ENCODE peak calls at places on chromosomes 6 and 20, in ten cellular contexts. B, U, T, F, C, L, D, I, M and S are unnamed samples.
A peak's percentile ranks its signal among the peaks of the same experiment; 100 is the strongest.

GRCh38 chr20:62555642-62556420 is 80.0 kb upstream of the GATA5 start:
- DNase-seq in U (no peak), D (no peak), L (no peak), C (no peak), M (no peak), B (no peak), T (no peak), I (no peak), F (no peak), S (no peak)

GRCh38 chr6:43373252-43373875 is 3.9 kb upstream of the ZNF318 start:
- DNase-seq in I (no peak), D (no peak), U (no peak), F (no peak), C (no peak), B (no peak), M (no peak), T (no peak), L (no peak), S (no peak)

GRCh38 chr20:59806578-59806975 is 126.9 kb downstream of the SYCP2 start:
- DNase-seq in M (no peak), C (no peak), L (no peak), B (no peak), F (no peak), U (no peak), T (no peak), I (no peak), D (no peak), S (no peak)

GRCh38 chr20:38196592-38196991 is 31.5 kb upstream of the TGM2 start:
- DNase-seq in F (peak; percentile 87), T (no peak), D (no peak), U (no peak), L (peak; percentile 64), I (peak; percentile 97), B (peak; percentile 49), C (peak; percentile 93), M (no peak), S (no peak)

GRCh38 chr20:59159091-59159821 is 4.4 kb upstream of the ZNF831 start:
- DNase-seq in I (no peak), B (no peak), T (no peak), D (no peak), U (peak; percentile 85), L (peak; percentile 65), F (no peak), M (no peak), C (no peak), S (peak; percentile 85)

GRCh38 chr20:22801528-22801927 is 217.2 kb upstream of the FOXA2 start:
- DNase-seq in C (peak; percentile 34), T (peak; percentile 6), F (no peak), D (no peak), M (no peak), B (no peak), L (no peak), U (no peak), I (no peak), S (no peak)

GRCh38 chr6:75349262-75349984 is 64.8 kb upstream of the TMEM30A start:
- DNase-seq in M (no peak), I (peak; percentile 59), T (peak; percentile 12), C (peak; percentile 21), D (no peak), B (peak; percentile 40), U (peak; percentile 0), F (peak; percentile 36), L (peak; percentile 55), S (no peak)

GRCh38 chr6:30720738-30721197 is 616 bp downstream of the TUBB start:
- DNase-seq in I (peak; percentile 62), F (peak; percentile 41), L (peak; percentile 90), M (peak; percentile 78), T (no peak), D (peak; percentile 46), U (no peak), C (peak; percentile 45), B (peak; percentile 76), S (no peak)

GRCh38 chr6:10418361-10418861 is 3.5 kb upstream of the TFAP2A start:
- DNase-seq in D (peak; percentile 55), U (no peak), T (no peak), B (no peak), M (no peak), C (no peak), F (no peak), I (no peak), L (no peak), S (no peak)

GRCh38 chr6:10419749-10420545 is 5.1 kb upstream of the TFAP2A start:
- DNase-seq in B (no peak), M (no peak), L (no peak), F (no peak), C (no peak), U (no peak), D (peak; percentile 87), T (no peak), I (no peak), S (no peak)

GRCh38 chr6:10420546-10421507 is 6.0 kb upstream of the TFAP2A start:
- DNase-seq in F (no peak), D (no peak), T (no peak), M (no peak), L (no peak), U (no peak), C (no peak), B (no peak), I (no peak), S (no peak)

GRCh38 chr6:10417681-10418104 is 2.8 kb upstream of the TFAP2A start:
- DNase-seq in U (no peak), D (peak; percentile 70), B (no peak), T (no peak), C (no peak), I (no peak), M (no peak), L (no peak), F (no peak), S (no peak)

DNA sequence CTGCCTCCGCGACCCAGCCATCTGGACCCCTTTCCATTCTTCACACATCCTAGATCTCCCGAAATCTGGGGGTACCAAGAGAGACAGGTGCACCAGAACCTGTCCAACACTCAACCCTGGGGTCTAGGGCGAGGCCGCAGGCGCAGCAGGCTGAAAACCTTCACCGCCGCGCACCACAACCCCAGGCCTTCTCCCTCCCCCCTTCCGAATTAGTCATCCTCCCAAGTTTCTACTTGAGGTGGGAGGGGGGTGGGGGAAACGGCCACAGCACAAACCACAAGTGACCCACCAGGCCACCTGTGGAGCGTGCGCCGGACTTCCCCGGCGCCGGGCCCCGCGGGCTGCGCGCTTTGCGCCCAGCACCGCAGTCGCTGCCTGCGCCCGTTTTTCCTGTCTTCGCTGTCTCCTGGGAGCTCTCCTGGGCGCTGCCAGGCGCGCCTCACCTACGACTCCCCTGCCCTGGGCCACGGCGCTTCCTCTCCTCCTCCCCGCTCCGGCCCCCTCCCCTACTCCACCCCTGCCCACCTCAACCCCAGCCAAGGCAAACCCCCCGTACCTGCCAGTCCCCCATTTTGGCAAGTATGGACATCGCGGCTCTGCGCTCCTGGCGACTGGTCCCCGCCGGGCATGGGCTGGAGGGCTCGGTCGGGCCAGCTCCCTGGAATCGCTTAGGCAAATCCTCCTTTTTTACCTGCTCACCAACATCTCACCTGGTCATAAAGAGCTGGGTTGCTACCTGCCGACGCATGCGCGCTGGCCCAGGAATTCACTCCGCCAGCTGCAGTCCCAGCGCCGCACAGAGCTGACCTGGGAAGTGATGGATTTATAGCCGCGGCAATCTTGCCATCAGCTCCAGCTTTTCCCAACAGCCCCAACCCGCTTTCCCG is 4.2 kb upstream of the TFAP2A start:
- DNase-seq in T (no peak), L (peak; percentile 60), I (no peak), C (no peak), D (peak; percentile 95), B (no peak), M (no peak), F (peak; percentile 17), U (no peak), S (no peak)
- H3K4me3 ChIP-seq in T (no peak overlapping the region), L (no peak overlapping the region), I (peak overlapping the region; percentile 4), C (no peak overlapping the region), D (peak overlapping the region; percentile 96), B (no peak overlapping the region), M (no peak overlapping the region), F (no peak overlapping the region), U (no peak overlapping the region), S (no peak overlapping the region)

GRCh38 chr6:169254456-169255316 is 1.0 kb upstream of the THBS2 start:
- DNase-seq in M (no peak), F (no peak), T (no peak), B (no peak), D (no peak), U (no peak), I (no peak), C (no peak), L (no peak), S (no peak)
- H3K4me3 ChIP-seq in M (no peak overlapping the region), F (no peak overlapping the region), T (no peak overlapping the region), B (no peak overlapping the region), D (no peak overlapping the region), U (no peak overlapping the region), I (no peak overlapping the region), C (no peak overlapping the region), L (no peak overlapping the region), S (no peak overlapping the region)

GRCh38 chr20:1949306-1949705 is 44.6 kb downstream of the PDYN start:
- DNase-seq in U (no peak), D (no peak), C (peak; percentile 20), B (no peak), I (no peak), F (no peak), L (no peak), T (no peak), M (no peak), S (no peak)

GRCh38 chr20:1946442-1946761 is 47.5 kb downstream of the PDYN start:
- DNase-seq in L (no peak), B (no peak), M (no peak), D (no peak), U (no peak), C (no peak), I (no peak), F (no peak), T (no peak), S (no peak)

GRCh38 chr20:1946762-1947534 is 46.9 kb downstream of the PDYN start:
- DNase-seq in M (no peak), C (peak; percentile 39), L (peak; percentile 63), T (no peak), D (no peak), B (peak; percentile 52), I (peak; percentile 67), F (peak; percentile 19), U (no peak), S (no peak)

GRCh38 chr20:1945660-1946059 is 48.2 kb downstream of the PDYN start:
- DNase-seq in F (no peak), I (no peak), M (no peak), T (no peak), C (no peak), L (no peak), U (no peak), B (no peak), D (no peak), S (no peak)

DNA sequence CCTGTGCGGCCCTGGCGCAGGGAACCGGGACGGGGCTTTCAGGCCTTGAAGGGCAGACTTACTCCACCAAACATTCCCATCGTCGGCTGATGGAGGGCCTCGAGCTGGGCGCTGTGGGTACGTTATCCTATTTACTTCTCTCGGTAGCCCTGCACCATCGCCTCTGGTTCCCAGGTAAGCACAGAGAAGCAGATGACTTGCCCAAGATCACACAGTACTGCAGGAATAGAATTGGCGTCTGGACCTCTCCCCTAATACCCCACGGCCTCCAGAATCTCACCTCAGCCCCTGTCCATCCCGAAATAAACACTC is 46.4 kb downstream of the PDYN start:
- DNase-seq in I (no peak), L (no peak), T (no peak), D (no peak), U (no peak), C (no peak), F (no peak), B (no peak), M (no peak), S (no peak)
- H3K4me3 ChIP-seq in I (peak overlapping the region; percentile 6), L (no peak overlapping the region), T (no peak overlapping the region), D (no peak overlapping the region), U (no peak overlapping the region), C (no peak overlapping the region), F (no peak overlapping the region), B (no peak overlapping the region), M (no peak overlapping the region), S (no peak overlapping the region)

GRCh38 chr20:50193169-50193850 is 2.7 kb downstream of the CEBPB start:
- DNase-seq in I (peak; percentile 42), D (peak; percentile 45), L (no peak), B (no peak), T (no peak), U (no peak), F (peak; percentile 25), M (no peak), C (peak; percentile 49), S (no peak)
- H3K4me3 ChIP-seq in I (peak overlapping the region; percentile 83), D (peak overlapping the region; percentile 99), L (peak overlapping the region; percentile 63), B (peak overlapping the region; percentile 56), T (peak overlapping the region; percentile 91), U (peak overlapping the region; percentile 16), F (peak overlapping the region; percentile 96), M (peak overlapping the region; percentile 43), C (peak overlapping the region; percentile 95), S (peak overlapping the region; percentile 81)